ENCODE peak calls at places on chromosomes 5 and 9, in four cellular contexts. H is mucosa of gallbladder, K is NCI-H524 treated with DMSO at 0.1 percent for 48 hours, L is fibroblast of mammary gland. E is an unnamed sample.

GRCh38 chr9:137453643-137454081 is 5.5 kb downstream of the NSMF start:
- DNase-seq in L (peak; percentile 64), H (peak; percentile 79), K (no peak), E (peak; percentile 33)

GRCh38 chr5:159891371-159891770 is 24.9 kb upstream of the ADRA1B start:
- DNase-seq in K (no peak), L (no peak), H (no peak), E (no peak)

GRCh38 chr9:134205636-134206316 is 41.4 kb upstream of the RNU6ATAC start:
- DNase-seq in K (peak; percentile 71), L (peak; percentile 90), H (no peak), E (peak; percentile 31)

GRCh38 chr9:130688070-130688469 is 5.5 kb upstream of the EXOSC2 start:
- DNase-seq in H (no peak), K (no peak), L (no peak), E (no peak)

GRCh38 chr5:170053896-170054295 is 51.8 kb upstream of the FOXI1 start:
- DNase-seq in H (no peak), K (no peak), L (no peak), E (no peak)

GRCh38 chr5:42057254-42057690 is 132.2 kb downstream of the FBXO4 start:
- DNase-seq in L (peak; percentile 46), K (no peak), H (peak; percentile 16), E (no peak)

GRCh38 chr9:116238225-116238624 is 84.6 kb downstream of the PAPPA start:
- DNase-seq in K (no peak), H (no peak), L (peak; percentile 90), E (no peak)

GRCh38 chr9:131677445-131678180 is 62.3 kb downstream of the RAPGEF1 start:
- DNase-seq in K (peak; percentile 44), H (no peak), L (peak; percentile 77), E (no peak)

GRCh38 chr5:61082516-61083280 is 79.6 kb downstream of the SMIM15 start:
- DNase-seq in H (no peak), L (peak; percentile 49), K (no peak), E (no peak)

GRCh38 chr5:112388010-112388553 is 31.0 kb downstream of the EPB41L4A start:
- DNase-seq in H (no peak), L (no peak), K (no peak), E (no peak)